ENCODE peak calls at places on chromosomes 16 and 17, in nine cellular contexts. N is tibial nerve; E is mucosa of descending colon; J is WERI-Rb-1; Y is activated naive CD8-positive, alpha-beta T cell treated with anti-CD3 and anti-CD28 coated beads, Interleukin-2, amount 50 U/mL, for 24 hours; I is A172; A is activated CD8-positive, alpha-beta T cell treated with anti-CD3 and anti-CD28 coated beads for 36 hours; P is activated CD4-positive, alpha-beta memory T cell treated with anti-CD3 and anti-CD28 coated beads for 36 hours; R is HS-5. K is an unnamed sample.

GRCh38 chr17:79007504-79008381 is 1.8 kb downstream of the CANT1 start:
- DNase-seq in N (no peak), E (no peak), J (no peak), Y (no peak), I (no peak), A (peak), P (no peak), R (no peak), K (no peak)

GRCh38 chr17:72409405-72410002 is 288.7 kb downstream of the SOX9 start:
- DNase-seq in N (no peak), E (no peak), J (no peak), Y (no peak), I (no peak), A (no peak), P (no peak), R (no peak), K (no peak)

GRCh38 chr16:4206680-4207079 is 35.2 kb downstream of the SRL start:
- DNase-seq in N (no peak), E (no peak), J (no peak), Y (no peak), I (no peak), A (no peak), P (peak), R (no peak), K (no peak)

GRCh38 chr16:10822702-10823101 is 4.1 kb upstream of the TVP23A start:
- DNase-seq in N (no peak), E (no peak), J (no peak), Y (no peak), I (no peak), A (no peak), P (no peak), R (no peak), K (no peak)

GRCh38 chr16:86220552-86220951 is 289.8 kb upstream of the FOXF1 start:
- DNase-seq in N (no peak), E (no peak), J (no peak), Y (no peak), I (no peak), A (no peak), P (no peak), R (no peak), K (no peak)

GRCh38 chr17:39820541-39820940 is 43.6 kb downstream of the IKZF3 start:
- DNase-seq in N (no peak), E (no peak), J (peak), Y (no peak), I (no peak), A (peak), P (no peak), R (no peak), K (no peak)

GRCh38 chr17:3879591-3880417 is 13.0 kb downstream of the CAMKK1 start:
- DNase-seq in N (no peak), E (no peak), J (peak), Y (no peak), I (no peak), A (no peak), P (no peak), R (no peak), K (peak)

GRCh38 chr17:8713878-8714277 is 30.8 kb downstream of the CCDC42 start:
- DNase-seq in N (no peak), E (no peak), J (no peak), Y (no peak), I (no peak), A (no peak), P (no peak), R (no peak), K (no peak)

GRCh38 chr16:66474750-66475199 is 47.7 kb downstream of the BEAN1 start:
- DNase-seq in N (no peak), E (no peak), J (no peak), Y (peak), I (peak), A (peak), P (peak), R (no peak), K (peak)

GRCh38 chr16:85650864-85651811 is 37.6 kb downstream of the GINS2 start:
- DNase-seq in N (no peak), E (peak), J (peak), Y (no peak), I (no peak), A (no peak), P (no peak), R (no peak), K (peak)

GRCh38 chr16:1323296-1324239 is 9.9 kb upstream of the BAIAP3 start:
- DNase-seq in N (no peak), E (no peak), J (no peak), Y (no peak), I (no peak), A (no peak), P (no peak), R (no peak), K (no peak)

GRCh38 chr17:31495049-31495885 is 103.8 kb downstream of the RAB11FIP4 start:
- DNase-seq in N (no peak), E (peak), J (no peak), Y (no peak), I (peak), A (no peak), P (peak), R (no peak), K (peak)

GRCh38 chr16:84726079-84726669 is 26.4 kb downstream of the USP10 start:
- DNase-seq in N (peak), E (peak), J (peak), Y (peak), I (peak), A (peak), P (peak), R (no peak), K (peak)

GRCh38 chr17:57540596-57540995 is 204.5 kb downstream of the CCDC182 start:
- DNase-seq in N (no peak), E (no peak), J (no peak), Y (no peak), I (no peak), A (no peak), P (no peak), R (no peak), K (no peak)

GRCh38 chr17:17781591-17782424 is 55.0 kb downstream of the SREBF1 start:
- DNase-seq in N (peak), E (no peak), J (peak), Y (peak), I (peak), A (peak), P (peak), R (no peak), K (peak)

GRCh38 chr16:27515874-27516353 is 33.8 kb downstream of the GTF3C1 start:
- DNase-seq in N (no peak), E (no peak), J (peak), Y (peak), I (peak), A (peak), P (peak), R (no peak), K (peak)

GRCh38 chr16:20166531-20167235 is 93.0 kb upstream of the GPR139 start:
- DNase-seq in N (no peak), E (no peak), J (no peak), Y (no peak), I (peak), A (no peak), P (no peak), R (no peak), K (no peak)

GRCh38 chr16:72836181-72836580 is 211.7 kb downstream of the ZFHX3 start:
- DNase-seq in N (no peak), E (no peak), J (no peak), Y (no peak), I (no peak), A (no peak), P (no peak), R (no peak), K (no peak)

GRCh38 chr16:3589001-3589400 is 11.8 kb upstream of the NLRC3 start:
- DNase-seq in N (no peak), E (no peak), J (no peak), Y (no peak), I (no peak), A (no peak), P (no peak), R (no peak), K (no peak)

GRCh38 chr17:81599719-81600486 is 37.0 kb downstream of the NPLOC4 start:
- DNase-seq in N (no peak), E (no peak), J (no peak), Y (no peak), I (no peak), A (no peak), P (no peak), R (no peak), K (no peak)

GRCh38 chr16:66036775-66037715 is 329.4 kb upstream of the CDH5 start:
- DNase-seq in N (peak), E (no peak), J (no peak), Y (no peak), I (no peak), A (no peak), P (no peak), R (no peak), K (no peak)

GRCh38 chr17:42362245-42362961 is 25.8 kb downstream of the STAT3 start:
- DNase-seq in N (no peak), E (no peak), J (no peak), Y (no peak), I (no peak), A (no peak), P (no peak), R (no peak), K (no peak)

GRCh38 chr16:73878616-73879015 is 418.0 kb upstream of the PSMD7 start:
- DNase-seq in N (no peak), E (no peak), J (peak), Y (no peak), I (peak), A (no peak), P (no peak), R (peak), K (peak)

GRCh38 chr16:87441886-87442580 is 49.9 kb downstream of the MAP1LC3B start:
- DNase-seq in N (no peak), E (no peak), J (no peak), Y (no peak), I (peak), A (no peak), P (no peak), R (no peak), K (no peak)

GRCh38 chr17:61324540-61324868 is 75.1 kb upstream of the TBX2 start:
- DNase-seq in N (no peak), E (no peak), J (no peak), Y (no peak), I (peak), A (no peak), P (no peak), R (no peak), K (no peak)

GRCh38 chr16:7268182-7268581 is 64.5 kb upstream of the RBFOX1 start:
- DNase-seq in N (no peak), E (no peak), J (peak), Y (no peak), I (peak), A (no peak), P (no peak), R (no peak), K (no peak)

GRCh38 chr17:9016941-9017552 is 4.3 kb upstream of the NTN1 start:
- DNase-seq in N (no peak), E (no peak), J (peak), Y (no peak), I (no peak), A (no peak), P (no peak), R (no peak), K (peak)

GRCh38 chr17:60102632-60103047 is 23.9 kb upstream of the HEATR6 start:
- DNase-seq in N (no peak), E (peak), J (no peak), Y (peak), I (no peak), A (peak), P (peak), R (peak), K (no peak)

GRCh38 chr17:2705263-2705662 is 6.3 kb downstream of the CLUH start:
- DNase-seq in N (no peak), E (peak), J (no peak), Y (no peak), I (peak), A (no peak), P (no peak), R (no peak), K (no peak)

GRCh38 chr17:50604470-50604869 is 30.2 kb upstream of the ABCC3 start:
- DNase-seq in N (no peak), E (no peak), J (no peak), Y (no peak), I (no peak), A (no peak), P (no peak), R (no peak), K (peak)

GRCh38 chr17:50100921-50101345 is 5.8 kb downstream of the PDK2 start:
- DNase-seq in N (no peak), E (peak), J (no peak), Y (no peak), I (no peak), A (no peak), P (no peak), R (no peak), K (no peak)

GRCh38 chr16:53695070-53695469 is 8.6 kb downstream of the RPGRIP1L start:
- DNase-seq in N (no peak), E (no peak), J (no peak), Y (no peak), I (no peak), A (no peak), P (no peak), R (peak), K (no peak)

GRCh38 chr17:1783834-1784611 is 22.2 kb downstream of the SERPINF1 start:
- DNase-seq in N (peak), E (peak), J (no peak), Y (no peak), I (peak), A (no peak), P (no peak), R (no peak), K (peak)

GRCh38 chr16:74563828-74564263 is 43.1 kb downstream of the GLG1 start:
- DNase-seq in N (no peak), E (no peak), J (no peak), Y (peak), I (peak), A (peak), P (peak), R (no peak), K (no peak)

GRCh38 chr17:2053380-2054261 is 1.3 kb upstream of the HIC1 start:
- DNase-seq in N (peak), E (peak), J (peak), Y (peak), I (no peak), A (peak), P (peak), R (no peak), K (peak)